ENCODE peak calls at places on chromosomes 13 and 19, in ten cellular contexts. C is activated CD4-positive, CD25-positive, alpha-beta regulatory T cell treated with anti-CD3 and anti-CD28 coated beads, Interleukin-2, amount 50 U/mL, for 16 hours; Q is memory B cell; I is head of caudate nucleus; G is EL; O is choroid plexus epithelial cell; Z is psoas muscle; U is stimulated activated CD4-positive, alpha-beta T cell treated with anti-CD3 and anti-CD28 coated beads, Interleukin-15, amount 100 ng/mL, for 24 hours; M is globus pallidus; D is ascending aorta. P is an unnamed sample.

GRCh38 chr19:3471954-3472655 is 8.2 kb downstream of the SMIM24 start:
- DNase-seq in O (no peak), Z (peak), G (no peak), I (peak), D (no peak), M (no peak), C (no peak), U (peak), Q (peak), P (peak)

GRCh38 chr13:40940841-40941240 is 78.3 kb downstream of the ELF1 start:
- DNase-seq in C (no peak), I (no peak), Q (no peak), Z (no peak), G (no peak), D (no peak), M (no peak), U (no peak), O (no peak), P (no peak)

GRCh38 chr13:48749699-48750473 is 96.2 kb downstream of the CYSLTR2 start:
- DNase-seq in D (peak), Z (peak), C (peak), O (peak), Q (peak), I (peak), M (peak), U (peak), G (peak), P (peak)

GRCh38 chr19:39679056-39679790 is 23.5 kb downstream of the LGALS16 start:
- DNase-seq in C (peak), M (no peak), O (no peak), G (no peak), Z (peak), U (peak), D (no peak), Q (no peak), I (no peak), P (peak)

GRCh38 chr19:49132974-49133609 is 13.7 kb downstream of the PPFIA3 start:
- DNase-seq in Z (no peak), U (peak), O (no peak), Q (no peak), C (no peak), M (no peak), I (no peak), D (no peak), G (no peak), P (no peak)

GRCh38 chr13:24605923-24606372 is 74.3 kb upstream of the ATP12A start:
- DNase-seq in I (no peak), D (no peak), Q (no peak), Z (no peak), M (no peak), G (peak), O (peak), C (no peak), U (no peak), P (no peak)

GRCh38 chr19:18433039-18433691 is 4.8 kb downstream of the ISYNA1 start:
- DNase-seq in D (no peak), G (no peak), Q (peak), U (no peak), M (no peak), Z (peak), C (no peak), I (no peak), O (no peak), P (peak)

GRCh38 chr13:66657165-66657895 is 572.8 kb downstream of the PCDH9 start:
- DNase-seq in Z (peak), I (no peak), C (no peak), D (no peak), G (peak), U (no peak), Q (no peak), M (peak), O (peak), P (no peak)

GRCh38 chr13:90534617-90535340 is 812.7 kb upstream of the MIR17HG start:
- DNase-seq in G (peak), I (no peak), C (no peak), U (no peak), Q (no peak), Z (no peak), M (no peak), O (no peak), D (no peak), P (no peak)

GRCh38 chr19:45668342-45668871 is 386 bp downstream of the GIPR start:
- DNase-seq in D (no peak), G (no peak), I (no peak), M (no peak), C (no peak), Q (no peak), Z (no peak), O (no peak), U (peak), P (peak)

P was measured in stimulated activated naive CD8-positive, alpha-beta T cell treated with anti-CD3 and anti-CD28 coated beads, Interleukin-15, Interleukin-2, amounts not matched to agents 100 U/mL and 50 U/mL, for 24 hours.